ENCODE peak calls at places on chromosome X, in eight cellular contexts. E is Peyer's patch; K is iPS-NIHi11; G is left ventricle myocardium inferior; I is CD8-positive, alpha-beta T cell; O is naive B cell; C is stromal cell of bone marrow; A is choroid plexus epithelial cell. V is an unnamed sample.
A peak's percentile ranks its signal among the peaks of the same experiment; 100 is the strongest.

GRCh38 chrX:11533211-11533651 is 132.5 kb downstream of the ARHGAP6 start:
- DNase-seq in E (no peak), K (peak; percentile 19), G (no peak), I (no peak), O (peak; percentile 56), C (peak; percentile 59), A (peak; percentile 82), V (peak; percentile 71)

GRCh38 chrX:69959712-69960111 is 90.0 kb downstream of the AWAT2 start:
- DNase-seq in E (no peak), K (no peak), G (no peak), I (no peak), O (no peak), C (no peak), A (peak; percentile 47), V (no peak)

GRCh38 chrX:1477801-1478458 is 25.2 kb upstream of the ASMTL start:
- DNase-seq in E (no peak), K (no peak), G (no peak), I (no peak), O (no peak), C (no peak), A (no peak), V (no peak)

GRCh38 chrX:119410027-119410819 is 11.1 kb downstream of the SLC25A43 start:
- DNase-seq in E (no peak), K (no peak), G (no peak), I (no peak), O (no peak), C (peak; percentile 92), A (peak; percentile 75), V (peak; percentile 83)

GRCh38 chrX:13471269-13471668 is 98.1 kb upstream of the EGFL6 start:
- DNase-seq in E (no peak), K (no peak), G (no peak), I (no peak), O (no peak), C (no peak), A (peak; percentile 39), V (no peak)

GRCh38 chrX:151985531-151985930 is 11.1 kb upstream of the GABRE start:
- DNase-seq in E (no peak), K (no peak), G (no peak), I (no peak), O (no peak), C (no peak), A (no peak), V (no peak)

GRCh38 chrX:129754266-129755024 is 15.7 kb downstream of the XPNPEP2 start:
- DNase-seq in E (no peak), K (peak; percentile 43), G (no peak), I (no peak), O (no peak), C (no peak), A (no peak), V (no peak)

GRCh38 chrX:153818571-153819397 is 11.6 kb downstream of the PDZD4 start:
- DNase-seq in E (peak; percentile 31), K (peak; percentile 86), G (peak; percentile 41), I (peak; percentile 14), O (peak; percentile 44), C (no peak), A (no peak), V (peak; percentile 24)

GRCh38 chrX:10482262-10482661 is 138.1 kb downstream of the MID1 start:
- DNase-seq in E (peak; percentile 18), K (no peak), G (peak; percentile 37), I (no peak), O (peak; percentile 35), C (no peak), A (no peak), V (no peak)

GRCh38 chrX:17464196-17464595 is 89.2 kb downstream of the NHS start:
- DNase-seq in E (no peak), K (no peak), G (no peak), I (no peak), O (no peak), C (no peak), A (peak; percentile 41), V (no peak)

GRCh38 chrX:112513154-112513553 is 166.6 kb downstream of the LHFPL1 start:
- DNase-seq in E (no peak), K (no peak), G (no peak), I (no peak), O (no peak), C (no peak), A (peak; percentile 1), V (no peak)

GRCh38 chrX:32137525-32137924 is 1065.7 kb upstream of the FTHL17 start:
- DNase-seq in E (no peak), K (no peak), G (no peak), I (no peak), O (no peak), C (no peak), A (peak; percentile 0), V (peak; percentile 9)

GRCh38 chrX:151977009-151977408 is 2.5 kb upstream of the GABRE start:
- DNase-seq in E (no peak), K (no peak), G (no peak), I (no peak), O (no peak), C (no peak), A (no peak), V (no peak)